ENCODE peak calls at places on chromosomes 13 and 19, in eight cellular contexts. E is T-helper 1 cell; A is NCI-H774; G is Panc1; S is stimulated activated CD4-positive, alpha-beta T cell treated with anti-CD3 and anti-CD28 coated beads, Interleukin-15, amount 100 ng/mL, for 1 hour; B is tibial nerve; Y is ecto neural progenitor cell; N is GDM1. L is an unnamed sample.

GRCh38 chr13:112572408-112572807 is 15.5 kb downstream of the TUBGCP3 start:
- DNase-seq in E (no peak), S (no peak), N (no peak), A (no peak), B (no peak), Y (no peak), G (no peak), L (no peak)

GRCh38 chr19:3680939-3681338 is 19.3 kb downstream of the PIP5K1C start:
- DNase-seq in N (no peak), G (no peak), A (no peak), B (no peak), Y (no peak), E (no peak), S (no peak), L (no peak)

GRCh38 chr19:49507803-49508494 is 4.5 kb upstream of the FCGRT start:
- DNase-seq in G (no peak), A (no peak), E (no peak), N (no peak), Y (no peak), S (no peak), B (no peak), L (no peak)

GRCh38 chr13:43664700-43665191 is 122.0 kb downstream of the ENOX1 start:
- DNase-seq in G (no peak), A (no peak), B (no peak), N (no peak), E (no peak), Y (peak; percentile 66), S (no peak), L (no peak)

GRCh38 chr13:86856996-86857395 is 814.2 kb upstream of the SLITRK5 start:
- DNase-seq in N (no peak), S (no peak), A (no peak), B (no peak), Y (no peak), G (no peak), E (no peak), L (no peak)

GRCh38 chr19:4114181-4114580 is 9.7 kb downstream of the MAP2K2 start:
- DNase-seq in B (no peak), A (no peak), Y (no peak), G (no peak), E (no peak), S (no peak), N (no peak), L (no peak)

GRCh38 chr13:105642511-105642958 is 892.9 kb downstream of the EFNB2 start:
- DNase-seq in N (no peak), G (no peak), Y (no peak), E (no peak), B (no peak), S (no peak), A (no peak), L (no peak)

GRCh38 chr19:54882758-54883157 is 8.7 kb downstream of the FCAR start:
- DNase-seq in B (no peak), A (no peak), N (peak; percentile 40), Y (no peak), E (no peak), S (no peak), G (no peak), L (no peak)

GRCh38 chr13:81874253-81874652 is 1533.3 kb upstream of the SPRY2 start:
- DNase-seq in N (no peak), Y (no peak), G (no peak), A (no peak), B (no peak), E (no peak), S (no peak), L (no peak)

GRCh38 chr13:41917641-41918040 is 43.3 kb downstream of the VWA8 start:
- DNase-seq in B (no peak), A (no peak), Y (no peak), S (no peak), G (no peak), N (no peak), E (no peak), L (no peak)

GRCh38 chr13:75486146-75486545 is 4.2 kb upstream of the TBC1D4 start:
- DNase-seq in N (peak; percentile 35), A (no peak), S (no peak), B (no peak), G (no peak), E (no peak), Y (no peak), L (no peak)

GRCh38 chr19:3818918-3819317 is 32.7 kb upstream of the MATK start:
- DNase-seq in E (no peak), A (no peak), S (no peak), G (no peak), B (no peak), Y (no peak), N (no peak), L (no peak)

GRCh38 chr13:44402902-44403719 is 29.5 kb downstream of the SERP2 start:
- DNase-seq in A (no peak), N (no peak), B (no peak), S (no peak), E (no peak), G (no peak), Y (peak; percentile 42), L (no peak)

GRCh38 chr13:112105884-112106283 is 38.9 kb downstream of the SOX1 start:
- DNase-seq in G (no peak), A (no peak), N (no peak), E (no peak), S (no peak), Y (peak; percentile 78), B (no peak), L (no peak)

GRCh38 chr19:1397838-1398237 is 3.5 kb downstream of the GAMT start:
- DNase-seq in S (no peak), N (no peak), A (no peak), Y (no peak), B (no peak), E (no peak), G (no peak), L (no peak)

GRCh38 chr13:51364404-51365008 is 25.0 kb downstream of the SERPINE3 start:
- DNase-seq in Y (no peak), A (no peak), G (no peak), E (no peak), N (peak; percentile 91), B (no peak), S (no peak), L (no peak)